ENCODE peak calls at places on chromosome 16, in four cellular contexts. One of them, this sample, is unnamed. For H3K36me3, the result is how much of the 10 kb centered on the place peaks cover.

GRCh38 chr16:9125658-9126492 is 34.4 kb downstream of the HAPSTR1 start:
- DNase-seq in PC-9: no peak
- DNase-seq in GM23338: no peak
- DNase-seq in OCI-LY7: no peak
- DNase-seq in this sample: no peak

GRCh38 chr16:3980311-3981111 is 100.0 kb upstream of the CREBBP start:
- DNase-seq in OCI-LY7: no peak
- DNase-seq in GM23338: no peak
- DNase-seq in PC-9: no peak
- DNase-seq in this sample: no peak

GRCh38 chr16:57594531-57595031 is 33.8 kb upstream of the ADGRG1 start:
- DNase-seq in GM23338: no peak
- DNase-seq in PC-9: no peak
- DNase-seq in OCI-LY7: no peak
- DNase-seq in this sample: no peak

GRCh38 chr16:933581-933980 is 37.2 kb downstream of the LMF1 start:
- DNase-seq in PC-9: no peak
- DNase-seq in OCI-LY7: no peak
- DNase-seq in GM23338: no peak
- DNase-seq in this sample: no peak

GRCh38 chr16:28082624-28083023 is 19.1 kb upstream of the GSG1L start:
- DNase-seq in GM23338: no peak
- DNase-seq in OCI-LY7: no peak
- DNase-seq in PC-9: no peak
- DNase-seq in this sample: no peak

GRCh38 chr16:68186877-68187276 is 49.0 kb downstream of the ESRP2 start:
- DNase-seq in PC-9: no peak
- DNase-seq in OCI-LY7: no peak
- DNase-seq in GM23338: no peak
- DNase-seq in this sample: no peak

GRCh38 chr16:73019456-73020362 is 28.2 kb downstream of the ZFHX3 start:
- DNase-seq in OCI-LY7: no peak
- DNase-seq in GM23338: no peak
- DNase-seq in PC-9: peak
- DNase-seq in this sample: no peak

GRCh38 chr16:11499295-11500089 is 87.2 kb downstream of the LITAF start:
- DNase-seq in GM23338: peak
- DNase-seq in OCI-LY7: no peak
- DNase-seq in PC-9: peak
- DNase-seq in this sample: no peak

GRCh38 chr16:58467915-58468314 is 32.0 kb upstream of the NDRG4 start:
- DNase-seq in OCI-LY7: no peak
- DNase-seq in PC-9: no peak
- DNase-seq in GM23338: no peak
- DNase-seq in this sample: no peak

GRCh38 chr16:31071861-31072260 is 2.2 kb downstream of the ZNF668 start:
- DNase-seq in GM23338: no peak
- DNase-seq in PC-9: no peak
- DNase-seq in OCI-LY7: no peak
- DNase-seq in this sample: no peak

GRCh38 chr16:75506567-75506966 is 11.3 kb upstream of the CHST6 start:
- DNase-seq in OCI-LY7: no peak
- DNase-seq in PC-9: peak
- DNase-seq in GM23338: no peak
- DNase-seq in this sample: no peak

GRCh38 chr16:89341274-89341673 is 123.8 kb downstream of the ZNF778 start:
- DNase-seq in GM23338: no peak
- DNase-seq in PC-9: no peak
- DNase-seq in OCI-LY7: no peak
- DNase-seq in this sample: no peak

DNA sequence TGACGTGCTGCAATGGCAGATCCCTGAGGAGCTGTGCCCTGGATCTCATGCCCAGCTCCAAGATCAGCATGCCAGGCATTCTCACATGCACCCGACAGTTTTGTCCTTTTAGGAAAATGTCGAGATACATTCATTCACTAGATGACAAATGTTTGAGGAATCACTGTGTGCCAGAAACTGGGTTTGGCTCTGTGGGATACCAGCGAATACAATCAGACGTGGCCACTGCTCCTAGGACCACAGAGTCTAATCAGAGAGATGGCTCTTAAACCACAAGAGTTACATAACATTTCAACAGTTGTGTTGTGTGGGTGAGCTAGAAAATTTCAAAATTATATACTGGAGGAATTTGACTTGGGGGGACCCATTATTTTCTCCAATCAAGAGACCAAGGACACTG is 579.7 kb downstream of the CDH13 start:
- DNase-seq in PC-9: no peak
- DNase-seq in OCI-LY7: no peak
- DNase-seq in GM23338: no peak
- DNase-seq in this sample: no peak
- H3K4me2 ChIP-seq in PC-9: no peak
- H3K4me2 ChIP-seq in OCI-LY7: no peak
- H3K4me2 ChIP-seq in GM23338: no peak
- H3K4me2 ChIP-seq in this sample: no peak

GRCh38 chr16:85878875-85879274 is 20.1 kb upstream of the IRF8 start:
- DNase-seq in OCI-LY7: no peak
- DNase-seq in PC-9: peak
- DNase-seq in GM23338: peak
- DNase-seq in this sample: no peak
- TF ChIP-seq CTCF in OCI-LY7: no peak
- TF ChIP-seq CTCF in PC-9: no peak
- TF ChIP-seq CTCF in GM23338: no peak
- TF ChIP-seq CTCF in this sample: no peak

GRCh38 chr16:84068783-84069464 is 26.3 kb upstream of the SLC38A8 start:
- DNase-seq in GM23338: no peak
- DNase-seq in PC-9: no peak
- DNase-seq in OCI-LY7: no peak
- DNase-seq in this sample: no peak
- H3K36me3 ChIP-seq in GM23338: under half
- H3K36me3 ChIP-seq in PC-9: under half
- H3K36me3 ChIP-seq in OCI-LY7: half or more
- H3K36me3 ChIP-seq in this sample: half or more

GRCh38 chr16:19227643-19228042 is 57.9 kb upstream of the CLEC19A start:
- DNase-seq in PC-9: no peak
- DNase-seq in OCI-LY7: no peak
- DNase-seq in GM23338: peak
- DNase-seq in this sample: no peak
- H3K4me2 ChIP-seq in PC-9: no peak
- H3K4me2 ChIP-seq in OCI-LY7: no peak
- H3K4me2 ChIP-seq in GM23338: no peak
- H3K4me2 ChIP-seq in this sample: no peak

GRCh38 chr16:15509593-15510520 is 75.5 kb downstream of the BMERB1 start:
- DNase-seq in OCI-LY7: no peak
- DNase-seq in PC-9: no peak
- DNase-seq in GM23338: peak
- DNase-seq in this sample: peak
- TF ChIP-seq CTCF in OCI-LY7: no peak
- TF ChIP-seq CTCF in PC-9: no peak
- TF ChIP-seq CTCF in GM23338: peak
- TF ChIP-seq CTCF in this sample: no peak

This sample was measured in DND-41.